ENCODE peak calls at places on chromosomes 11 and 22, in five cellular contexts. I is activated CD8-positive, alpha-beta T cell treated with anti-CD3 and anti-CD28 coated beads for 36 hours; E is choroid plexus epithelial cell; U is heart right ventricle; M is fibroblast of lung. C is an unnamed sample.

GRCh38 chr11:44789466-44789865 is 62.7 kb downstream of the TSPAN18 start:
- DNase-seq in I (no peak), E (no peak), U (no peak), M (no peak), C (no peak)

GRCh38 chr11:45058344-45058743 is 88.1 kb upstream of the PRDM11 start:
- DNase-seq in I (no peak), E (no peak), U (no peak), M (no peak), C (no peak)

GRCh38 chr22:49968831-49969661 is 8.5 kb downstream of the PIM3 start:
- DNase-seq in I (no peak), E (no peak), U (peak), M (no peak), C (no peak)

GRCh38 chr11:78205691-78206090 is 17.0 kb downstream of the USP35 start:
- DNase-seq in I (no peak), E (no peak), U (no peak), M (no peak), C (no peak)

GRCh38 chr11:88338223-88338661 is 706 bp upstream of the CTSC start:
- DNase-seq in I (peak), E (peak), U (peak), M (peak), C (peak)

GRCh38 chr11:42772886-42773285 is 538.9 kb upstream of the API5 start:
- DNase-seq in I (no peak), E (no peak), U (no peak), M (no peak), C (no peak)

GRCh38 chr22:45612451-45612901 is 59.2 kb upstream of the ATXN10 start:
- DNase-seq in I (peak), E (peak), U (peak), M (peak), C (no peak)

GRCh38 chr11:10042699-10043098 is 251.3 kb downstream of the SBF2 start:
- DNase-seq in I (no peak), E (no peak), U (no peak), M (no peak), C (no peak)

GRCh38 chr11:36110698-36111410 is 167.0 kb downstream of the LDLRAD3 start:
- DNase-seq in I (no peak), E (no peak), U (no peak), M (no peak), C (no peak)

GRCh38 chr11:116215471-116216113 is 557.2 kb downstream of the BUD13 start:
- DNase-seq in I (no peak), E (no peak), U (no peak), M (no peak), C (no peak)

GRCh38 chr11:76773921-76774361 is 9.2 kb upstream of the TSKU start:
- DNase-seq in I (no peak), E (no peak), U (peak), M (no peak), C (no peak)

GRCh38 chr11:123815116-123815515 is 9.0 kb upstream of the OR6M1 start:
- DNase-seq in I (no peak), E (no peak), U (no peak), M (no peak), C (no peak)

GRCh38 chr22:42289671-42290269 is 19.3 kb upstream of the TCF20 start:
- DNase-seq in I (no peak), E (peak), U (no peak), M (no peak), C (no peak)

GRCh38 chr11:16412525-16413194 is 56.3 kb upstream of the SOX6 start:
- DNase-seq in I (no peak), E (no peak), U (no peak), M (no peak), C (peak)

GRCh38 chr11:132125855-132126841 is 755.7 kb downstream of the NTM start:
- DNase-seq in I (peak), E (peak), U (no peak), M (peak), C (peak)

GRCh38 chr22:39776295-39776694 is 117.3 kb downstream of the ENTHD1 start:
- DNase-seq in I (no peak), E (no peak), U (no peak), M (no peak), C (no peak)

GRCh38 chr22:22745225-22746060 is 101.0 kb downstream of the GGTLC2 start:
- DNase-seq in I (peak), E (peak), U (no peak), M (no peak), C (peak)

GRCh38 chr22:46379301-46379930 is 43.9 kb downstream of the TRMU start:
- DNase-seq in I (no peak), E (no peak), U (no peak), M (no peak), C (no peak)

GRCh38 chr11:59144096-59144495 is 1.4 kb downstream of the FAM111A start:
- DNase-seq in I (no peak), E (no peak), U (no peak), M (no peak), C (no peak)

GRCh38 chr11:130868087-130868486 is 48.2 kb downstream of the SNX19 start:
- DNase-seq in I (no peak), E (no peak), U (no peak), M (no peak), C (no peak)

GRCh38 chr11:83437939-83438338 is 151.8 kb upstream of the CCDC90B start:
- DNase-seq in I (no peak), E (no peak), U (no peak), M (no peak), C (no peak)

GRCh38 chr11:5364214-5364613 is 12.9 kb downstream of the OR51B6 start:
- DNase-seq in I (no peak), E (peak), U (no peak), M (peak), C (no peak)

GRCh38 chr11:111982019-111982464 is 43.2 kb upstream of the DLAT start:
- DNase-seq in I (peak), E (peak), U (no peak), M (peak), C (peak)

GRCh38 chr11:62805991-62806441 is 776 bp upstream of the NXF1 start:
- DNase-seq in I (peak), E (peak), U (no peak), M (no peak), C (peak)

GRCh38 chr22:24338701-24339451 is 68.2 kb downstream of the SPECC1L start:
- DNase-seq in I (no peak), E (peak), U (no peak), M (no peak), C (no peak)

GRCh38 chr11:128472128-128473110 is 114.9 kb downstream of the ETS1 start:
- DNase-seq in I (peak), E (peak), U (no peak), M (peak), C (peak)

GRCh38 chr11:123251656-123252344 is 56.8 kb upstream of the CLMP start:
- DNase-seq in I (no peak), E (peak), U (peak), M (peak), C (no peak)

GRCh38 chr22:16866167-16866566 is 41.0 kb upstream of the XKR3 start:
- DNase-seq in I (no peak), E (no peak), U (no peak), M (no peak), C (no peak)

GRCh38 chr11:57085604-57086003 is 96.1 kb upstream of the LRRC55 start:
- DNase-seq in I (no peak), E (no peak), U (no peak), M (peak), C (no peak)

GRCh38 chr11:120219157-120219934 is 8.5 kb downstream of the OAF start:
- DNase-seq in I (no peak), E (no peak), U (peak), M (no peak), C (no peak)

GRCh38 chr11:27241316-27242122 is 121.5 kb downstream of the CCDC34 start:
- DNase-seq in I (no peak), E (peak), U (no peak), M (peak), C (no peak)

GRCh38 chr11:1530686-1531256 is 41.3 kb downstream of the DUSP8 start:
- DNase-seq in I (no peak), E (no peak), U (no peak), M (no peak), C (no peak)

GRCh38 chr11:34682822-34683221 is 61.9 kb downstream of the EHF start:
- DNase-seq in I (no peak), E (no peak), U (no peak), M (no peak), C (no peak)

GRCh38 chr22:32204211-32204855 is 540 bp downstream of the RFPL2 start:
- DNase-seq in I (no peak), E (no peak), U (no peak), M (no peak), C (no peak)

GRCh38 chr11:57205046-57205671 is 23.4 kb downstream of the LRRC55 start:
- DNase-seq in I (no peak), E (peak), U (peak), M (peak), C (no peak)

GRCh38 chr11:57638005-57638760 is 11.5 kb downstream of the YPEL4 start:
- DNase-seq in I (peak), E (peak), U (peak), M (peak), C (peak)

GRCh38 chr11:109112748-109113378 is 309.1 kb upstream of the C11orf87 start:
- DNase-seq in I (no peak), E (no peak), U (peak), M (no peak), C (no peak)

GRCh38 chr22:29139965-29140782 is 65.5 kb upstream of the EMID1 start:
- DNase-seq in I (no peak), E (peak), U (no peak), M (peak), C (no peak)

GRCh38 chr22:36991220-36991619 is 28.0 kb downstream of the TST start:
- DNase-seq in I (no peak), E (no peak), U (no peak), M (no peak), C (no peak)

GRCh38 chr11:9831122-9831521 is 167.2 kb downstream of the SWAP70 start:
- DNase-seq in I (no peak), E (no peak), U (no peak), M (no peak), C (no peak)

GRCh38 chr11:85694385-85694980 is 8.5 kb upstream of the CCDC89 start:
- DNase-seq in I (no peak), E (peak), U (no peak), M (peak), C (peak)
- TF ChIP-seq CTCF in I (peak), E (peak), U (peak), M (peak), C (peak)

GRCh38 chr11:17526931-17527660 is 17.1 kb downstream of the USH1C start:
- DNase-seq in I (no peak), E (no peak), U (no peak), M (no peak), C (no peak)
- TF ChIP-seq CTCF in I (no peak), E (no peak), U (no peak), M (no peak), C (no peak)

GRCh38 chr11:75380245-75380644 is 19.1 kb upstream of the RPS3 start:
- DNase-seq in I (no peak), E (no peak), U (no peak), M (no peak), C (no peak)

GRCh38 chr11:75375626-75376025 is 23.7 kb upstream of the RPS3 start:
- DNase-seq in I (no peak), E (no peak), U (no peak), M (no peak), C (no peak)

GRCh38 chr11:75374646-75375045 is 23.2 kb upstream of the ARRB1 start:
- DNase-seq in I (no peak), E (no peak), U (no peak), M (no peak), C (no peak)

GRCh38 chr11:75371930-75372876 is 20.7 kb upstream of the ARRB1 start:
- DNase-seq in I (no peak), E (no peak), U (no peak), M (peak), C (no peak)

GRCh38 chr11:75376175-75376574 is 23.1 kb upstream of the RPS3 start:
- DNase-seq in I (no peak), E (no peak), U (no peak), M (no peak), C (no peak)
- TF ChIP-seq CTCF in I (no peak), E (peak), U (no peak), M (peak), C (no peak)

GRCh38 chr11:72413914-72414628 is 20.3 kb downstream of the CLPB start:
- DNase-seq in I (peak), E (peak), U (peak), M (peak), C (peak)
- TF ChIP-seq CTCF in I (peak), E (peak), U (peak), M (peak), C (peak)

C was measured in GM20000.